ENCODE peak calls at places on chromosomes 4 and X, in eight cellular contexts. B, G, M, S, C, T, U and D are unnamed samples.

GRCh38 chr4:121353213-121353612 is 27.6 kb downstream of the QRFPR start:
- DNase-seq in B (no peak), G (no peak), M (no peak), S (no peak), C (no peak), T (no peak), U (no peak), D (no peak)

GRCh38 chrX:53088136-53088974 is 5.6 kb upstream of the KANTR start:
- DNase-seq in B (peak; percentile 31), G (peak; percentile 80), M (peak; percentile 81), S (peak; percentile 80), C (peak; percentile 90), T (peak; percentile 69), U (peak; percentile 89), D (peak; percentile 59)

GRCh38 chr4:7192252-7193039 is at the start of gene SORCS2:
- DNase-seq in B (peak; percentile 42), G (peak; percentile 41), M (no peak), S (peak; percentile 86), C (peak; percentile 72), T (peak; percentile 87), U (peak; percentile 90), D (no peak)

GRCh38 chrX:53595266-53595810 is 91.2 kb downstream of the HUWE1 start:
- DNase-seq in B (no peak), G (no peak), M (no peak), S (no peak), C (no peak), T (no peak), U (no peak), D (no peak)

GRCh38 chrX:617401-617800 is 13.2 kb upstream of the SHOX start:
- DNase-seq in B (no peak), G (no peak), M (peak; percentile 13), S (peak; percentile 8), C (no peak), T (no peak), U (no peak), D (no peak)

GRCh38 chr4:169677150-169677732 is 56.9 kb downstream of the CLCN3 start:
- DNase-seq in B (no peak), G (no peak), M (no peak), S (no peak), C (no peak), T (no peak), U (no peak), D (no peak)

GRCh38 chr4:174080361-174080760 is 203.1 kb downstream of the FBXO8 start:
- DNase-seq in B (no peak), G (no peak), M (no peak), S (no peak), C (no peak), T (no peak), U (no peak), D (no peak)

GRCh38 chr4:140789752-140790151 is 33.6 kb upstream of the TBC1D9 start:
- DNase-seq in B (no peak), G (peak; percentile 37), M (no peak), S (peak; percentile 27), C (no peak), T (no peak), U (no peak), D (no peak)

GRCh38 chr4:172683016-172683415 is 485.6 kb upstream of the GALNT7 start:
- DNase-seq in B (no peak), G (peak; percentile 9), M (no peak), S (no peak), C (no peak), T (no peak), U (no peak), D (no peak)

GRCh38 chr4:169253087-169253675 is 17.6 kb downstream of the SH3RF1 start:
- DNase-seq in B (no peak), G (no peak), M (no peak), S (no peak), C (no peak), T (no peak), U (no peak), D (no peak)

GRCh38 chr4:133588306-133588705 is 439.2 kb downstream of the PCDH10 start:
- DNase-seq in B (no peak), G (no peak), M (no peak), S (no peak), C (no peak), T (no peak), U (no peak), D (no peak)

GRCh38 chrX:23898412-23898959 is 9.3 kb downstream of the APOO start:
- DNase-seq in B (no peak), G (peak; percentile 44), M (no peak), S (no peak), C (no peak), T (no peak), U (no peak), D (no peak)

GRCh38 chrX:33065415-33065814 is 145.9 kb downstream of the DMD start:
- DNase-seq in B (no peak), G (no peak), M (no peak), S (no peak), C (no peak), T (no peak), U (no peak), D (no peak)

GRCh38 chr4:8280876-8281440 is 11.4 kb downstream of the HTRA3 start:
- DNase-seq in B (no peak), G (no peak), M (no peak), S (no peak), C (no peak), T (no peak), U (no peak), D (no peak)

GRCh38 chrX:69032601-69033000 is 132.7 kb downstream of the PJA1 start:
- DNase-seq in B (no peak), G (no peak), M (no peak), S (no peak), C (peak; percentile 7), T (no peak), U (no peak), D (no peak)

GRCh38 chr4:181957088-181957487 is 286.1 kb upstream of the TENM3 start:
- DNase-seq in B (no peak), G (peak; percentile 81), M (no peak), S (no peak), C (no peak), T (no peak), U (no peak), D (peak; percentile 71)

GRCh38 chr4:168710353-168710946 is 213.6 kb downstream of the PALLD start:
- DNase-seq in B (peak; percentile 19), G (peak; percentile 82), M (no peak), S (peak; percentile 40), C (no peak), T (peak; percentile 31), U (peak; percentile 51), D (peak; percentile 43)

DNA sequence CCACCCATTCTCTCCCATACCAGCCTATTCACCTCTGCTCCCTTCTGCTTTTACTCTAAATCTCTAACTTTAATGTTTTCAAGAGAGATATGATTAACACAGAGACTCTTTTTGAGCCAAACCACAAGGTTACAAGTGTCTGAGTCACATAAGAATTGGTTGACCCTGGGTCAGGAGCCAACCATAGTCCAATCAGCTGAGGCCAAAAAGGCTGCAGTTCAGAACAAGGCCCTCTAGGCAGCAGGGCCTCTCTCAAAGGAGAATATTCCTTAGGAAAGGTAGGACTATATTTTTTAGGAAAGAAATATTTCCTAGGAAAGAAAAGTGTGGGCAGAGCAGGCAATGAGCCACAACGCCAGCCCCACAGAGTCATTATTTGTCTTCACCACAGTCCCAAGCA is 2.3 kb downstream of the ATP8A1 start:
- DNase-seq in B (no peak), G (peak; percentile 90), M (no peak), S (peak; percentile 28), C (no peak), T (peak; percentile 35), U (no peak), D (peak; percentile 25)
- TF ChIP-seq CTCF in B (no peak), G (peak; percentile 42), M (no peak), S (no peak), C (no peak), T (no peak), U (no peak), D (no peak)

DNA sequence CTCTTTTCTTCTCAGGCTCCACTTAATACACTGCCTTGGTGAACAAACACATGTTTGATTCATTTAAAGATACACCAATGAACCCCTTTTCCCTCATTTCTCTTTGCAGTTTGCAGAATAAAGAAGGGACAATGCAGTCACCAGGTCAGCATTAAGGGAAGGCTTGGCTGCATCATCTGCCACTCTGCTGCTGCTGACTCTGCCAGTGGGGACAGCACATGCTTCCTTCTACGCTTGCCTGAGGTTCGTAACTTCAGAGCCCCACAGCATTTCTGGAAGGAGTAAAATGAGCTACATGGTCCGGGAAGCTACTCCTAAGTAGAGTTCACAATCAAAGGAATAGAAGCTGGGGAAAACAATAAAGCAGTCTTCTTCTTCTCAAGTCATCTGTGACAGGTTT is 178.9 kb upstream of the GATB start:
- DNase-seq in B (no peak), G (no peak), M (no peak), S (no peak), C (no peak), T (no peak), U (no peak), D (no peak)
- TF ChIP-seq CTCF in B (no peak), G (no peak), M (no peak), S (no peak), C (no peak), T (no peak), U (no peak), D (no peak)

DNA sequence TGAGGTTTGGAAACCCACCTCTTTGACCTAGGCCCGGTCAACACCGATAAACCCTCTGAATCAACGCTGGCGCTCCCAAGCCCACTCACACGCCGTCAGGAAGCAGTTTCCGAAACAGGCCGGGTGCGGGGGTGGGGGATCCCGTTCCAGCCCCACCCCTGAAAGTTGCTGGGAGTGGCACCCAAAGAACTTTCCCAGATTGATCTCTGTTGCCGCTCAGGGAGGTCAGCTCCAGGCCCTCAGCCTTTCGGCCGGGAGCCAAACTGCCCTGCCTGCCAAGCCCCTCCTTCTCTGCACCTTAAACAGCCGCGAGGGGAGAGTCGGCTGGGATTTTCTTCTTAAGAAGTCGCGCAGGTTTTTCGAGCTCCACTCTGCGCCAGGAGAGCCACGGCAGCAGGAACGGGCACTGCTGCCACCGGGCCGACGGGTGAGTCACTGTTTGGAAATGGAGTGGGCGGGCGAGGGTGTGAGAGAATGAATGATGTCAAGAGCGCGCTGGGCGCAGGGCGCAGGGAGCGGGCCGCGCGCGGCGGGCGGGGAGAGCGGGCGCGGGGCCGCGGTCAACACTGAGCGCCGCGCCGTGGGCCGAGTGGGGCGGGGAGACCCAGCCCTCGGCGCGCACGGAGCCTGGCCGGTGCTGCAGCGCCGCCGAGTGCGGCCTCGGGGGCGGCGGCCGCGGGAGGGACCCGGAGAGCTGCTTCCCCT is at the start of gene SGMS2:
- DNase-seq in B (peak; percentile 68), G (peak; percentile 87), M (no peak), S (peak; percentile 46), C (peak; percentile 94), T (peak; percentile 60), U (peak; percentile 69), D (peak; percentile 72)
- TF ChIP-seq CTCF in B (no peak), G (no peak), M (no peak), S (no peak), C (no peak), T (no peak), U (no peak), D (no peak)

DNA sequence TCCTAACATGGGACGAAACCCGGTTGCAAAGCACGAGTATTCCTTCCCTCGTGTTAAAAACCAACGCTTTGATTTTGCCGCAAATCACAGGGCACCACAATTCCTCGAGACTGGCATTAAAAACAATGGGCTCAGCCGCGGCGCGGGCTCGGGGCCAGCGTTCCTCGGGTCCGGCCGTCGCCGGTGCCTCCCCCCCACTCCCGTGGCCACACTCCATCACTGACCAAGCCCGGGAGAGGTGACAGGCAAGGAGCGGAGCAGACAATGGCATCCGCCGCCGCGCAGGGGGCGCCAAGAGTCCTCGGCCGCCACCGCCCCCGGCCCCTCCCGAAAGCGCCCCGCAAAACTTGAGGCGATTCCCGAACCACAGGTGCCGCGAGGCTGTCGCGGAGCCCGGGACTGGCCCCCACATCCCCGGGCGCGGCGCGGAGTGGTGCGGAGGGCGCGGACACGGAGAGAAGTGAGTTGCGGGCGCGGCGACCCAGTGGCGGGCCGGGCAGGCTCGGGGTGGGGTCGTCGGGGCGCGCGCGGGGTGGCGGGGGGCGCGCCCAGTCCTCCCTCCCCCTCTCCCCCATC is 445 bp downstream of the AP1S2 start:
- DNase-seq in B (peak; percentile 22), G (peak; percentile 11), M (peak; percentile 71), S (peak; percentile 60), C (peak; percentile 79), T (peak; percentile 57), U (peak; percentile 93), D (no peak)
- TF ChIP-seq CTCF in B (no peak), G (peak; percentile 7), M (peak; percentile 29), S (peak; percentile 54), C (no peak), T (peak; percentile 6), U (peak; percentile 53), D (peak; percentile 4)